ENCODE peak calls at places on chromosomes 2 and 18, in nine cellular contexts. A is K562, L is A549, T is GM23338, K is HepG2, C is HCT116, O is SK-N-SH, M is Panc1, B is GM12878. N is an unnamed sample.

GRCh38 chr2:184261818-184262217 is 336.5 kb upstream of the ZNF804A start:
- DNase-seq in T (no peak), A (no peak), K (no peak), B (no peak), M (no peak), O (no peak), L (no peak), C (no peak), N (no peak)

GRCh38 chr2:30934071-30934470 is 126.8 kb upstream of the CAPN13 start:
- DNase-seq in A (no peak), T (no peak), O (no peak), L (no peak), B (no peak), C (no peak), K (no peak), M (no peak), N (peak; percentile 89)

GRCh38 chr2:7748717-7749415 is 831.7 kb downstream of the RNF144A start:
- DNase-seq in K (no peak), B (no peak), L (no peak), A (no peak), C (no peak), O (no peak), T (no peak), M (peak; percentile 10), N (no peak)

GRCh38 chr2:11243512-11243911 is 88.2 kb downstream of the SLC66A3 start:
- DNase-seq in T (no peak), C (no peak), A (no peak), B (no peak), L (no peak), K (no peak), M (no peak), O (no peak), N (no peak)

GRCh38 chr18:51654441-51655326 is 457.2 kb upstream of the MEX3C start:
- DNase-seq in M (no peak), C (no peak), L (no peak), O (no peak), K (no peak), T (peak; percentile 64), B (no peak), A (no peak), N (no peak)

GRCh38 chr2:97708608-97709007 is 4.8 kb upstream of the ZAP70 start:
- DNase-seq in C (no peak), A (peak; percentile 37), O (no peak), T (no peak), K (no peak), M (no peak), B (no peak), L (no peak), N (no peak)

GRCh38 chr18:79483971-79484491 is 88.3 kb downstream of the NFATC1 start:
- DNase-seq in L (no peak), T (no peak), K (no peak), M (no peak), B (no peak), O (no peak), A (no peak), C (no peak), N (no peak)

GRCh38 chr2:10524841-10525572 is 76.9 kb upstream of the ODC1 start:
- DNase-seq in O (no peak), T (no peak), M (no peak), A (no peak), B (no peak), C (no peak), L (no peak), K (no peak), N (no peak)

GRCh38 chr18:23551978-23552377 is 34.3 kb downstream of the NPC1 start:
- DNase-seq in C (no peak), K (no peak), A (no peak), B (no peak), T (no peak), O (no peak), L (no peak), M (no peak), N (no peak)

DNA sequence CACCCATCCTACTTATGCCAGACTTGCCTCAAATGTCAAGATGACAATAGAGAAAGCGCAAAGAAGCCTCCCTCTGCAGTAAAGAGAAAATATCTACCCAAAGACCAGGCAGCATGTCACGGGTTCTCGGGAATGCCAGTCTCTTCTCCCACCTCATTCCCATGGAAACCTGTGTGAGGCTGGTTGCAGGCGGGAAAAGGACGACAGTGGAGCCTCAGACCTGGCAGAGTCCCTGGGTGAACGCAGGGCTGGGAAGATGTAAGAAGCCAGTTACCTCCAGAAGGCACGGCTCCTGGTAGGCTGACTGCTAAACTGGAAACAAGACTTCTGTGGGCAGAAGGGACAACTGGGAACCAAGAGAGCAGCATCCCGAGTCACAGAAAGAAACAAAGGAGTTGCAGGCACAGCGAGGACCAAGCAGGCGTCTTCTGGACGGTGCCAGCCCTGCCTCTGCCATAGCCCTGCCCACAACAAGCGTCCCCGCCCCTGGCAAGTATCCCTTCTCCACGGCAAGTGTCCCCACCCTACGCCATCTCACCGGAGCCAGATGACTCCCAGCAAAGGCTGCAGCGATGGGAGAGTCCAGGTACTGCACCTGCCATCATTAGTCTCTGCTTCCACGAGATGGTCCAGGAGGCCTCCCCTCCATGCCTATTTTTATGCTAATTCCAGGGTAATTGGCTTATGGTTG is 440.8 kb upstream of the MYT1L start:
- DNase-seq in M (no peak), K (no peak), O (no peak), B (no peak), A (no peak), C (no peak), L (no peak), T (no peak), N (no peak)
- TF ChIP-seq REST in M (no peak), K (no peak), O (no peak), B (no peak), A (no peak), C (no peak), L (no peak), T (no peak), N (no peak)

GRCh38 chr18:76495435-76496199 is 575 bp upstream of the ZNF516 start:
- DNase-seq in L (peak; percentile 7), O (peak; percentile 59), C (no peak), A (no peak), B (no peak), T (peak; percentile 65), M (no peak), K (peak; percentile 65), N (peak; percentile 73)

GRCh38 chr18:76494541-76495403 is at the start of gene ZNF516:
- DNase-seq in L (peak; percentile 11), M (no peak), A (no peak), C (no peak), T (peak; percentile 74), B (no peak), K (peak; percentile 25), O (peak; percentile 61), N (peak; percentile 81)

GRCh38 chr18:76498064-76498463 is 3.0 kb upstream of the ZNF516 start:
- DNase-seq in O (no peak), C (no peak), M (no peak), L (no peak), B (no peak), K (no peak), A (no peak), T (no peak), N (no peak)

GRCh38 chr18:76494181-76494540 is 881 bp downstream of the ZNF516 start:
- DNase-seq in A (no peak), L (peak; percentile 21), T (peak; percentile 63), O (peak; percentile 57), B (no peak), K (peak; percentile 18), M (no peak), C (no peak), N (peak; percentile 88)

GRCh38 chr18:76496200-76496890 is 1.3 kb upstream of the ZNF516 start:
- DNase-seq in K (peak; percentile 22), L (no peak), M (no peak), A (no peak), T (peak; percentile 80), C (no peak), B (no peak), O (peak; percentile 67), N (peak; percentile 94)
- TF ChIP-seq REST in K (no peak), L (no peak), M (no peak), A (no peak), T (no peak), C (no peak), B (no peak), O (no peak), N (peak; percentile 28)

GRCh38 chr2:14975401-14975800 is 342.9 kb downstream of the LRATD1 start:
- DNase-seq in T (no peak), K (no peak), A (no peak), B (no peak), C (no peak), M (no peak), L (no peak), O (no peak), N (no peak)
- TF ChIP-seq REST in T (no peak), K (no peak), A (no peak), B (no peak), C (no peak), M (no peak), L (no peak), O (no peak), N (no peak)

DNA sequence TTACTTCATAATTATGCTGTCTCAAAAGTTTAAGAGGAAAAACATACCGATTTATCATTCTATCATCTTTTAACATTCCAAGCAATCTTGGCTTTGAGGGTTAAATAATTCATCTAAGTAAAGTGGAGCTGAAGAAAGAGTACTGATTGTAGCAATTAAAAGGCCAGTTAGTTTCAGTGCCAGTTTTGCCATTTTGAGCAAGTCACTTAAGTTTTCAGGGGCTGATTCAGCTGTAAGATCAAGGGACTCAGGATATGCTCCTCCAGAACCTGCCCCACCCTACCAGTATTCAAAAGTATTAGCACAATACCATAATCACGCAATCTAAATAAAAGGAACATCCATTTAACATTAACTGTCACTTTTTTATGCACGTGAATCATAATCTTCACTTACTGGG is 1.9 kb downstream of the SS18 start:
- DNase-seq in C (no peak), K (no peak), A (no peak), B (no peak), O (no peak), T (no peak), M (no peak), L (no peak), N (no peak)
- TF ChIP-seq REST in C (no peak), K (no peak), A (no peak), B (no peak), O (no peak), T (no peak), M (no peak), L (no peak), N (no peak)

GRCh38 chr2:1136807-1137663 is 186.4 kb downstream of the SNTG2 start:
- DNase-seq in A (no peak), B (no peak), K (no peak), T (no peak), O (no peak), L (no peak), C (no peak), M (no peak), N (no peak)

GRCh38 chr2:1141079-1141478 is 190.4 kb downstream of the SNTG2 start:
- DNase-seq in M (no peak), C (no peak), L (no peak), B (no peak), A (no peak), O (no peak), T (no peak), K (no peak), N (no peak)

GRCh38 chr2:1140389-1141003 is 189.8 kb downstream of the SNTG2 start:
- DNase-seq in K (peak; percentile 24), A (peak; percentile 85), M (peak; percentile 24), C (no peak), T (peak; percentile 78), L (peak; percentile 48), B (no peak), O (peak; percentile 90), N (no peak)

GRCh38 chr2:1136071-1136470 is 185.4 kb downstream of the SNTG2 start:
- DNase-seq in L (no peak), K (no peak), O (peak; percentile 61), M (no peak), T (peak; percentile 64), C (no peak), B (no peak), A (peak; percentile 15), N (no peak)

GRCh38 chr2:1137992-1138391 is 187.3 kb downstream of the SNTG2 start:
- DNase-seq in A (no peak), L (no peak), M (no peak), C (no peak), O (no peak), T (no peak), K (no peak), B (no peak), N (no peak)
- TF ChIP-seq REST in A (no peak), L (no peak), M (no peak), C (no peak), O (no peak), T (no peak), K (no peak), B (no peak), N (no peak)

N was measured in HL-60.